ENCODE peak calls at places on chromosomes 11 and 22, in nine cellular contexts. One of them, this sample, is unnamed.

GRCh38 chr11:101127348-101127698 is 2.3 kb downstream of the PGR start:
- DNase-seq in IMR-90: no peak
- DNase-seq in heart right ventricle: peak; percentile 11
- DNase-seq in brain microvascular endothelial cell: no peak
- DNase-seq in left ventricle myocardium inferior: peak; percentile 36
- DNase-seq in body of pancreas: peak; percentile 26
- DNase-seq in WTC11: peak; percentile 54
- DNase-seq in AG04450: no peak
- DNase-seq in A549: no peak
- DNase-seq in this sample: no peak

GRCh38 chr11:11985954-11986949 is 22.2 kb downstream of the DKK3 start:
- DNase-seq in IMR-90: no peak
- DNase-seq in heart right ventricle: no peak
- DNase-seq in brain microvascular endothelial cell: no peak
- DNase-seq in left ventricle myocardium inferior: no peak
- DNase-seq in body of pancreas: no peak
- DNase-seq in WTC11: no peak
- DNase-seq in AG04450: no peak
- DNase-seq in A549: no peak
- DNase-seq in this sample: no peak

GRCh38 chr11:104073950-104074349 is 37.5 kb downstream of the DDI1 start:
- DNase-seq in IMR-90: peak; percentile 58
- DNase-seq in heart right ventricle: no peak
- DNase-seq in brain microvascular endothelial cell: peak; percentile 29
- DNase-seq in left ventricle myocardium inferior: no peak
- DNase-seq in body of pancreas: no peak
- DNase-seq in WTC11: no peak
- DNase-seq in AG04450: no peak
- DNase-seq in A549: peak; percentile 40
- DNase-seq in this sample: no peak

GRCh38 chr11:118139578-118139977 is 13.0 kb downstream of the SCN4B start:
- DNase-seq in IMR-90: no peak
- DNase-seq in heart right ventricle: no peak
- DNase-seq in brain microvascular endothelial cell: no peak
- DNase-seq in left ventricle myocardium inferior: no peak
- DNase-seq in body of pancreas: no peak
- DNase-seq in WTC11: no peak
- DNase-seq in AG04450: no peak
- DNase-seq in A549: no peak
- DNase-seq in this sample: no peak

GRCh38 chr11:108135845-108136599 is 14.7 kb downstream of the ACAT1 start:
- DNase-seq in IMR-90: peak; percentile 10
- DNase-seq in heart right ventricle: no peak
- DNase-seq in brain microvascular endothelial cell: no peak
- DNase-seq in left ventricle myocardium inferior: no peak
- DNase-seq in body of pancreas: no peak
- DNase-seq in WTC11: no peak
- DNase-seq in AG04450: no peak
- DNase-seq in A549: peak; percentile 8
- DNase-seq in this sample: no peak

GRCh38 chr22:42330953-42331525 is 60.6 kb upstream of the TCF20 start:
- DNase-seq in IMR-90: no peak
- DNase-seq in heart right ventricle: no peak
- DNase-seq in brain microvascular endothelial cell: no peak
- DNase-seq in left ventricle myocardium inferior: no peak
- DNase-seq in body of pancreas: peak; percentile 43
- DNase-seq in WTC11: no peak
- DNase-seq in AG04450: no peak
- DNase-seq in A549: no peak
- DNase-seq in this sample: no peak

GRCh38 chr11:1484716-1485503 is 1.7 kb downstream of the MOB2 start:
- DNase-seq in IMR-90: no peak
- DNase-seq in heart right ventricle: no peak
- DNase-seq in brain microvascular endothelial cell: no peak
- DNase-seq in left ventricle myocardium inferior: peak; percentile 33
- DNase-seq in body of pancreas: peak; percentile 10
- DNase-seq in WTC11: no peak
- DNase-seq in AG04450: no peak
- DNase-seq in A549: no peak
- DNase-seq in this sample: no peak

GRCh38 chr11:133928628-133929059 is 28.1 kb downstream of the IGSF9B start:
- DNase-seq in IMR-90: no peak
- DNase-seq in heart right ventricle: no peak
- DNase-seq in brain microvascular endothelial cell: no peak
- DNase-seq in left ventricle myocardium inferior: no peak
- DNase-seq in body of pancreas: no peak
- DNase-seq in WTC11: peak; percentile 24
- DNase-seq in AG04450: no peak
- DNase-seq in A549: no peak
- DNase-seq in this sample: no peak

GRCh38 chr22:47136050-47136449 is 373.6 kb downstream of the TBC1D22A start:
- DNase-seq in IMR-90: no peak
- DNase-seq in heart right ventricle: no peak
- DNase-seq in brain microvascular endothelial cell: no peak
- DNase-seq in left ventricle myocardium inferior: no peak
- DNase-seq in body of pancreas: no peak
- DNase-seq in WTC11: no peak
- DNase-seq in AG04450: no peak
- DNase-seq in A549: no peak
- DNase-seq in this sample: no peak

GRCh38 chr22:46592390-46592872 is 27.8 kb upstream of the GRAMD4 start:
- DNase-seq in IMR-90: peak; percentile 71
- DNase-seq in heart right ventricle: peak; percentile 69
- DNase-seq in brain microvascular endothelial cell: peak; percentile 77
- DNase-seq in left ventricle myocardium inferior: peak; percentile 60
- DNase-seq in body of pancreas: no peak
- DNase-seq in WTC11: no peak
- DNase-seq in AG04450: peak; percentile 13
- DNase-seq in A549: no peak
- DNase-seq in this sample: peak; percentile 97

GRCh38 chr11:133015457-133015856 is 516.8 kb downstream of the OPCML start:
- DNase-seq in IMR-90: no peak
- DNase-seq in heart right ventricle: no peak
- DNase-seq in brain microvascular endothelial cell: no peak
- DNase-seq in left ventricle myocardium inferior: no peak
- DNase-seq in body of pancreas: no peak
- DNase-seq in WTC11: no peak
- DNase-seq in AG04450: no peak
- DNase-seq in A549: no peak
- DNase-seq in this sample: no peak

GRCh38 chr11:47961383-47961782 is 19.0 kb upstream of the PTPRJ start:
- DNase-seq in IMR-90: no peak
- DNase-seq in heart right ventricle: no peak
- DNase-seq in brain microvascular endothelial cell: no peak
- DNase-seq in left ventricle myocardium inferior: no peak
- DNase-seq in body of pancreas: no peak
- DNase-seq in WTC11: no peak
- DNase-seq in AG04450: no peak
- DNase-seq in A549: peak; percentile 76
- DNase-seq in this sample: no peak

DNA sequence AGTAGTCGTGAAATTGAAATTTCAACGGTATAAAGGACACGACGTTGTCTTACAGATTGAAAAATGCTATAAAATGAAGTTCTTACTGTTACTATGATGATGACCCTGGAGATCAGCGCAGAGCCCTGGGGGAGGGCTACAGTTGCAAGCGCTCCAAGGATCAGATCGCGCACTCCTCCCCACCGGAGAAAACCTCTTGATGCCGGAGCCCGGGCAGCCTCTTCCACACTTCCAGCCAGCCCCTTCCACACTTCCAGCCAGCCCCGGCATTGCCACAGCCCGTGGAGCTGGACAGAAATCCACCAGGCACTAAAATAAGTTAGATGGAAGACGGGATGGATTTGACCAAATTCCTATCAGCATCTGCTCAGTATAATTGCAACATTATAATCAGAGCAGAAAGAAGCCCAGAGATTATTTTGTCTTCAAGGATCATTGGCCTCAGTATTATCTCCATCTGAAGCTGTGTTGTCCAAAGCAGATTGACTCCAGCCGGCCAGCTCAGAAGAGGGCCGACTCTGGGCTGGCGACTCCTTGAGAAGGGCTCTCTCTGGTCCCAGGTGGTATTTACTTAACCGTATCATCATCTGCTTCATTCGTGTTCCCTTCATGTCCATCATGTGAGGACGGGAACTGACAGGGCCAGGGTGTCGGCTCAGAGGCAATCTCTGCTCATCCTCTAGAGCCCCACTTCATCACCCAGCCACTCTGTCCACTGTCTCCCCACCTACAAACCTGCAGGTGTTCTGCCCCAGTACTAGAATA is 777 bp upstream of the MICAL3 start:
- DNase-seq in IMR-90: no peak
- DNase-seq in heart right ventricle: no peak
- DNase-seq in brain microvascular endothelial cell: no peak
- DNase-seq in left ventricle myocardium inferior: no peak
- DNase-seq in body of pancreas: no peak
- DNase-seq in WTC11: no peak
- DNase-seq in AG04450: no peak
- DNase-seq in A549: no peak
- DNase-seq in this sample: no peak
- TF ChIP-seq CTCF in IMR-90: no peak
- TF ChIP-seq CTCF in heart right ventricle: no peak
- TF ChIP-seq CTCF in brain microvascular endothelial cell: no peak
- TF ChIP-seq CTCF in left ventricle myocardium inferior: no peak
- TF ChIP-seq CTCF in body of pancreas: no peak
- TF ChIP-seq CTCF in WTC11: no peak
- TF ChIP-seq CTCF in AG04450: no peak
- TF ChIP-seq CTCF in A549: no peak
- TF ChIP-seq CTCF in this sample: no peak

GRCh38 chr11:61800331-61801281 is 7.9 kb downstream of the FEN1 start:
- DNase-seq in IMR-90: peak; percentile 68
- DNase-seq in heart right ventricle: no peak
- DNase-seq in brain microvascular endothelial cell: no peak
- DNase-seq in left ventricle myocardium inferior: no peak
- DNase-seq in body of pancreas: no peak
- DNase-seq in WTC11: no peak
- DNase-seq in AG04450: no peak
- DNase-seq in A549: no peak
- DNase-seq in this sample: no peak

GRCh38 chr11:61797263-61797944 is 4.7 kb downstream of the FEN1 start:
- DNase-seq in IMR-90: peak; percentile 88
- DNase-seq in heart right ventricle: peak; percentile 86
- DNase-seq in brain microvascular endothelial cell: peak; percentile 82
- DNase-seq in left ventricle myocardium inferior: peak; percentile 74
- DNase-seq in body of pancreas: peak; percentile 88
- DNase-seq in WTC11: peak; percentile 70
- DNase-seq in AG04450: peak; percentile 82
- DNase-seq in A549: peak; percentile 84
- DNase-seq in this sample: peak; percentile 86

GRCh38 chr11:61796127-61796526 is 3.4 kb downstream of the FEN1 start:
- DNase-seq in IMR-90: no peak
- DNase-seq in heart right ventricle: no peak
- DNase-seq in brain microvascular endothelial cell: no peak
- DNase-seq in left ventricle myocardium inferior: no peak
- DNase-seq in body of pancreas: no peak
- DNase-seq in WTC11: no peak
- DNase-seq in AG04450: no peak
- DNase-seq in A549: no peak
- DNase-seq in this sample: no peak

GRCh38 chr11:61803889-61804647 is 11.4 kb downstream of the FEN1 start:
- DNase-seq in IMR-90: peak; percentile 49
- DNase-seq in heart right ventricle: no peak
- DNase-seq in brain microvascular endothelial cell: peak; percentile 20
- DNase-seq in left ventricle myocardium inferior: no peak
- DNase-seq in body of pancreas: no peak
- DNase-seq in WTC11: no peak
- DNase-seq in AG04450: no peak
- DNase-seq in A549: no peak
- DNase-seq in this sample: no peak

DNA sequence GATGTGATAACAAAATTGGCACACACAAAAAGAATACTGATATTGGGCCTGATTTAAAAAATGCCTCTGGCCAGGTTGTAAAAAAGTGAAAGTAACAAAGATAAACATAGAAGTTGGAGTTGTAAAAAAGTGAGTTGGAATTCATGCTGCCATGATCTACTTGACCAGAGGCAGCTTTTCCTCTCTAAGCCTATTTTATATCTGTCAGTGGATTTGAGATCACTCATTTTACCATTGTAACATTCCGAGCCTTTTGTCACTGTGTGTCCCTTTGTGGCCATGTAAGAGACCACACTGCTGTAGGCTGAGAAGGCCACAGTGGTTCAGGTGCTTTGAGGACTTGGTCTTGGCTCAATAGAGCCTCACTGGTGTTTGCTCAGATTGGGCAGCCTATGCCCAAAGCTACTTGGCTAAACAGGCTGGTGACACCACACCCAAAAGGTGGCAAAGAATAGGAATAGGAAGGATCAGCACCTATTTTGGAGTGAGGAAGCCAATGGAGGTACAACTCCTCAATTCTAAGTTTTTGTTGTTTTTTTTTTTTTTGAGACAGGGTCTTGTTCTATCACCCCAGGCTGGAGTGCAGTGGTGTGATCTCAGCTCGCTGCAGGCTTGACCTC is 7.1 kb downstream of the FEN1 start:
- DNase-seq in IMR-90: no peak
- DNase-seq in heart right ventricle: no peak
- DNase-seq in brain microvascular endothelial cell: no peak
- DNase-seq in left ventricle myocardium inferior: no peak
- DNase-seq in body of pancreas: no peak
- DNase-seq in WTC11: no peak
- DNase-seq in AG04450: no peak
- DNase-seq in A549: no peak
- DNase-seq in this sample: no peak
- TF ChIP-seq CTCF in IMR-90: no peak
- TF ChIP-seq CTCF in heart right ventricle: no peak
- TF ChIP-seq CTCF in brain microvascular endothelial cell: no peak
- TF ChIP-seq CTCF in left ventricle myocardium inferior: no peak
- TF ChIP-seq CTCF in body of pancreas: no peak
- TF ChIP-seq CTCF in WTC11: no peak
- TF ChIP-seq CTCF in AG04450: no peak
- TF ChIP-seq CTCF in A549: no peak
- TF ChIP-seq CTCF in this sample: no peak

DNA sequence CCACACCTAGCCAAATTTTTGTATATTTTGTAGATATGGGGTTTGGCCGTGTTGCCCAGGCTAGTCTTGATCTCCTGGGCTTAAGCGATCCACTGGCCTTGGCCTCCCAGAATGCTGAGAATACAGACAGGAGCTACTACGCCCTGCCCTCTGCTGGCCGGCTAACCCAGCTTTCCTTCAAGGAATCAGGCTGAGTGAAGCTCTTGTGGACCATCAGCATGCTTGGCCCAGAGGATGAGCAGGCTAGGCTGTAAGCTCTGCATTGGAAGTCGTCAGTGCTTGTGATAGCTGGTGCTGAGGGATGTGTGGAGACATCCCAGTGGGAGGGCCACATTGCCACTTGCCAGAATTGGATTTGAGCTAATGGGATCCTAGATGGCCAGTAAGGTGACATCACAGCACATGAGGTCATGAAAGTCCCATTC is 60.6 kb downstream of the MED15 start:
- DNase-seq in IMR-90: peak; percentile 59
- DNase-seq in heart right ventricle: no peak
- DNase-seq in brain microvascular endothelial cell: peak; percentile 35
- DNase-seq in left ventricle myocardium inferior: peak; percentile 14
- DNase-seq in body of pancreas: no peak
- DNase-seq in WTC11: peak; percentile 37
- DNase-seq in AG04450: no peak
- DNase-seq in A549: peak; percentile 50
- DNase-seq in this sample: no peak
- TF ChIP-seq CTCF in IMR-90: peak; percentile 49
- TF ChIP-seq CTCF in heart right ventricle: peak; percentile 22
- TF ChIP-seq CTCF in brain microvascular endothelial cell: peak; percentile 80
- TF ChIP-seq CTCF in left ventricle myocardium inferior: peak; percentile 41
- TF ChIP-seq CTCF in body of pancreas: no peak
- TF ChIP-seq CTCF in WTC11: no peak
- TF ChIP-seq CTCF in AG04450: peak; percentile 64
- TF ChIP-seq CTCF in A549: peak; percentile 23
- TF ChIP-seq CTCF in this sample: peak; percentile 60

GRCh38 chr22:39282642-39283311 is 36.6 kb downstream of the RPL3 start:
- DNase-seq in IMR-90: no peak
- DNase-seq in heart right ventricle: no peak
- DNase-seq in brain microvascular endothelial cell: no peak
- DNase-seq in left ventricle myocardium inferior: no peak
- DNase-seq in body of pancreas: no peak
- DNase-seq in WTC11: no peak
- DNase-seq in AG04450: no peak
- DNase-seq in A549: no peak
- DNase-seq in this sample: no peak
- TF ChIP-seq CTCF in IMR-90: peak; percentile 29
- TF ChIP-seq CTCF in heart right ventricle: peak; percentile 44
- TF ChIP-seq CTCF in brain microvascular endothelial cell: no peak
- TF ChIP-seq CTCF in left ventricle myocardium inferior: no peak
- TF ChIP-seq CTCF in body of pancreas: no peak
- TF ChIP-seq CTCF in WTC11: no peak
- TF ChIP-seq CTCF in AG04450: no peak
- TF ChIP-seq CTCF in A549: no peak
- TF ChIP-seq CTCF in this sample: no peak

This sample was measured in astrocyte of the cerebellum.